ENCODE peak calls at places on chromosomes 13 and 19, in seven cellular contexts. One of them, this sample, is unnamed.

GRCh38 chr19:40687525-40688016 is 2.9 kb downstream of the NUMBL start:
- DNase-seq in brain microvascular endothelial cell: peak; percentile 75
- DNase-seq in DND-41: no peak
- DNase-seq in choroid plexus epithelial cell: peak; percentile 47
- DNase-seq in IMR-90: peak; percentile 86
- DNase-seq in tibial artery: peak; percentile 91
- DNase-seq in GM06990: peak; percentile 45
- DNase-seq in this sample: no peak

GRCh38 chr19:1566392-1567115 is 1.6 kb downstream of the MEX3D start:
- DNase-seq in brain microvascular endothelial cell: peak; percentile 76
- DNase-seq in DND-41: no peak
- DNase-seq in choroid plexus epithelial cell: peak; percentile 83
- DNase-seq in IMR-90: peak; percentile 77
- DNase-seq in tibial artery: peak; percentile 68
- DNase-seq in GM06990: no peak
- DNase-seq in this sample: no peak

GRCh38 chr19:38653028-38653571 is 5.7 kb downstream of the ACTN4 start:
- DNase-seq in brain microvascular endothelial cell: no peak
- DNase-seq in DND-41: no peak
- DNase-seq in choroid plexus epithelial cell: peak; percentile 49
- DNase-seq in IMR-90: peak; percentile 51
- DNase-seq in tibial artery: peak; percentile 76
- DNase-seq in GM06990: no peak
- DNase-seq in this sample: no peak

GRCh38 chr13:41780736-41781708 is 179.9 kb downstream of the VWA8 start:
- DNase-seq in brain microvascular endothelial cell: peak; percentile 60
- DNase-seq in DND-41: no peak
- DNase-seq in choroid plexus epithelial cell: peak; percentile 94
- DNase-seq in IMR-90: peak; percentile 80
- DNase-seq in tibial artery: no peak
- DNase-seq in GM06990: no peak
- DNase-seq in this sample: no peak

GRCh38 chr13:22726721-22727120 is 454.1 kb upstream of the SGCG start:
- DNase-seq in brain microvascular endothelial cell: no peak
- DNase-seq in DND-41: no peak
- DNase-seq in choroid plexus epithelial cell: no peak
- DNase-seq in IMR-90: no peak
- DNase-seq in tibial artery: no peak
- DNase-seq in GM06990: no peak
- DNase-seq in this sample: no peak

GRCh38 chr13:27403252-27403678 is 21.2 kb upstream of the GTF3A start:
- DNase-seq in brain microvascular endothelial cell: peak; percentile 39
- DNase-seq in DND-41: no peak
- DNase-seq in choroid plexus epithelial cell: peak; percentile 69
- DNase-seq in IMR-90: peak; percentile 65
- DNase-seq in tibial artery: no peak
- DNase-seq in GM06990: no peak
- DNase-seq in this sample: no peak

GRCh38 chr13:112692104-112692503 is 2.3 kb downstream of the ATP11A start:
- DNase-seq in brain microvascular endothelial cell: no peak
- DNase-seq in DND-41: no peak
- DNase-seq in choroid plexus epithelial cell: no peak
- DNase-seq in IMR-90: no peak
- DNase-seq in tibial artery: no peak
- DNase-seq in GM06990: no peak
- DNase-seq in this sample: no peak

GRCh38 chr13:79647518-79647917 is 166.6 kb downstream of the NDFIP2 start:
- DNase-seq in brain microvascular endothelial cell: no peak
- DNase-seq in DND-41: no peak
- DNase-seq in choroid plexus epithelial cell: no peak
- DNase-seq in IMR-90: no peak
- DNase-seq in tibial artery: no peak
- DNase-seq in GM06990: no peak
- DNase-seq in this sample: no peak

GRCh38 chr13:33509642-33510229 is 224.2 kb upstream of the STARD13 start:
- DNase-seq in brain microvascular endothelial cell: no peak
- DNase-seq in DND-41: no peak
- DNase-seq in choroid plexus epithelial cell: no peak
- DNase-seq in IMR-90: no peak
- DNase-seq in tibial artery: peak; percentile 56
- DNase-seq in GM06990: no peak
- DNase-seq in this sample: no peak

GRCh38 chr13:110379905-110380341 is 72.8 kb downstream of the COL4A2 start:
- DNase-seq in brain microvascular endothelial cell: peak; percentile 77
- DNase-seq in DND-41: no peak
- DNase-seq in choroid plexus epithelial cell: peak; percentile 64
- DNase-seq in IMR-90: peak; percentile 89
- DNase-seq in tibial artery: no peak
- DNase-seq in GM06990: no peak
- DNase-seq in this sample: no peak

GRCh38 chr13:113860579-113861432 is 3.1 kb downstream of the GAS6 start:
- DNase-seq in brain microvascular endothelial cell: no peak
- DNase-seq in DND-41: no peak
- DNase-seq in choroid plexus epithelial cell: peak; percentile 39
- DNase-seq in IMR-90: no peak
- DNase-seq in tibial artery: no peak
- DNase-seq in GM06990: no peak
- DNase-seq in this sample: no peak

GRCh38 chr13:27053902-27054595 is 117.6 kb downstream of the USP12 start:
- DNase-seq in brain microvascular endothelial cell: peak; percentile 64
- DNase-seq in DND-41: no peak
- DNase-seq in choroid plexus epithelial cell: peak; percentile 35
- DNase-seq in IMR-90: peak; percentile 88
- DNase-seq in tibial artery: no peak
- DNase-seq in GM06990: no peak
- DNase-seq in this sample: no peak

GRCh38 chr13:31101511-31102170 is 60.1 kb downstream of the HSPH1 start:
- DNase-seq in brain microvascular endothelial cell: no peak
- DNase-seq in DND-41: no peak
- DNase-seq in choroid plexus epithelial cell: no peak
- DNase-seq in IMR-90: no peak
- DNase-seq in tibial artery: no peak
- DNase-seq in GM06990: no peak
- DNase-seq in this sample: no peak

GRCh38 chr13:61833228-61833627 is 417.6 kb upstream of the PCDH20 start:
- DNase-seq in brain microvascular endothelial cell: no peak
- DNase-seq in DND-41: no peak
- DNase-seq in choroid plexus epithelial cell: no peak
- DNase-seq in IMR-90: no peak
- DNase-seq in tibial artery: no peak
- DNase-seq in GM06990: no peak
- DNase-seq in this sample: no peak

GRCh38 chr13:25727250-25727649 is 324.6 kb downstream of the SHISA2 start:
- DNase-seq in brain microvascular endothelial cell: no peak
- DNase-seq in DND-41: no peak
- DNase-seq in choroid plexus epithelial cell: no peak
- DNase-seq in IMR-90: no peak
- DNase-seq in tibial artery: no peak
- DNase-seq in GM06990: no peak
- DNase-seq in this sample: no peak

GRCh38 chr13:111114362-111115050 is 604 bp upstream of the ARHGEF7 start:
- DNase-seq in brain microvascular endothelial cell: peak; percentile 31
- DNase-seq in DND-41: no peak
- DNase-seq in choroid plexus epithelial cell: peak; percentile 24
- DNase-seq in IMR-90: peak; percentile 43
- DNase-seq in tibial artery: peak; percentile 61
- DNase-seq in GM06990: peak; percentile 27
- DNase-seq in this sample: no peak

DNA sequence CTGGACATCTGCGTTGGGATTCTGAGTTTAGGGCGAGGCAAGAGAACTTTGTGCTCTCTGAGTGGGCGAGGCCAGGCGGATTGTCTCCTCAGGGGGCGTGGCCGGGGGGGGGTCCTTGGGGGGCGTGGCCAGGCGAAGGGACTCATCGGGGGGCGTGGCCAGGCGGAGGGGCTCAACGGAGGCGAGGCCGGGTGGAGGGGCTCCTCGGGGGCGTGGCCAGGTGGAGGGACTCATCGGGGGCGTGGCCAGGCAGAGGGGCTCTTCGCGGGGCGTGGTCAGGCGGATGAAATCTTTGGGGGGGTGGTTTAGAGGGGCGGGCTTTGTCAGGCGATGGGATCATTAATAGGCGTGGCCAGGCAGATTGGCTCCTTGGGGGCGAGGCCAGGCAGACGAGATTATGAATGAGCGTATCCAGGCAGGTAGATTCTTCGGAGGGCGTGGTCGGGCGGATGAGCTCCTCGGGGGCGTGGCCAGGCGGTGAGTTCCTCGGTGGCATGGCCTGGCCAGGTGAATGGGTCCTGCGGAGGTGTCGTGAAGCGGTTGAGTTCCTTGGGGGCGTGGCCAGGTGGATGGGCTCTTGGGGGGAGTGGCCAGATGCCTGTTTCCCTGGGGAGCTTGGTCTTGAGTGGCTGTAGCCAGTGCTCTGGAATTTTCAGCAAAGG is 10.3 kb upstream of the CACNG7 start:
- DNase-seq in brain microvascular endothelial cell: no peak
- DNase-seq in DND-41: no peak
- DNase-seq in choroid plexus epithelial cell: no peak
- DNase-seq in IMR-90: no peak
- DNase-seq in tibial artery: no peak
- DNase-seq in GM06990: no peak
- DNase-seq in this sample: no peak
- H3K4me3 ChIP-seq in brain microvascular endothelial cell: no peak overlapping the region
- H3K4me3 ChIP-seq in DND-41: no peak overlapping the region
- H3K4me3 ChIP-seq in choroid plexus epithelial cell: no peak overlapping the region
- H3K4me3 ChIP-seq in IMR-90: no peak overlapping the region
- H3K4me3 ChIP-seq in tibial artery: no peak overlapping the region
- H3K4me3 ChIP-seq in GM06990: no peak overlapping the region
- H3K4me3 ChIP-seq in this sample: no peak overlapping the region

GRCh38 chr19:30781047-30781446 is 408.9 kb downstream of the ZNF536 start:
- DNase-seq in brain microvascular endothelial cell: no peak
- DNase-seq in DND-41: no peak
- DNase-seq in choroid plexus epithelial cell: no peak
- DNase-seq in IMR-90: no peak
- DNase-seq in tibial artery: no peak
- DNase-seq in GM06990: no peak
- DNase-seq in this sample: no peak

GRCh38 chr19:30780032-30780431 is 407.8 kb downstream of the ZNF536 start:
- DNase-seq in brain microvascular endothelial cell: no peak
- DNase-seq in DND-41: no peak
- DNase-seq in choroid plexus epithelial cell: no peak
- DNase-seq in IMR-90: no peak
- DNase-seq in tibial artery: no peak
- DNase-seq in GM06990: no peak
- DNase-seq in this sample: no peak

GRCh38 chr19:30781519-30781918 is 409.3 kb downstream of the ZNF536 start:
- DNase-seq in brain microvascular endothelial cell: no peak
- DNase-seq in DND-41: no peak
- DNase-seq in choroid plexus epithelial cell: no peak
- DNase-seq in IMR-90: no peak
- DNase-seq in tibial artery: no peak
- DNase-seq in GM06990: no peak
- DNase-seq in this sample: no peak

GRCh38 chr19:30780456-30780855 is 408.3 kb downstream of the ZNF536 start:
- DNase-seq in brain microvascular endothelial cell: no peak
- DNase-seq in DND-41: no peak
- DNase-seq in choroid plexus epithelial cell: no peak
- DNase-seq in IMR-90: no peak
- DNase-seq in tibial artery: no peak
- DNase-seq in GM06990: no peak
- DNase-seq in this sample: no peak

DNA sequence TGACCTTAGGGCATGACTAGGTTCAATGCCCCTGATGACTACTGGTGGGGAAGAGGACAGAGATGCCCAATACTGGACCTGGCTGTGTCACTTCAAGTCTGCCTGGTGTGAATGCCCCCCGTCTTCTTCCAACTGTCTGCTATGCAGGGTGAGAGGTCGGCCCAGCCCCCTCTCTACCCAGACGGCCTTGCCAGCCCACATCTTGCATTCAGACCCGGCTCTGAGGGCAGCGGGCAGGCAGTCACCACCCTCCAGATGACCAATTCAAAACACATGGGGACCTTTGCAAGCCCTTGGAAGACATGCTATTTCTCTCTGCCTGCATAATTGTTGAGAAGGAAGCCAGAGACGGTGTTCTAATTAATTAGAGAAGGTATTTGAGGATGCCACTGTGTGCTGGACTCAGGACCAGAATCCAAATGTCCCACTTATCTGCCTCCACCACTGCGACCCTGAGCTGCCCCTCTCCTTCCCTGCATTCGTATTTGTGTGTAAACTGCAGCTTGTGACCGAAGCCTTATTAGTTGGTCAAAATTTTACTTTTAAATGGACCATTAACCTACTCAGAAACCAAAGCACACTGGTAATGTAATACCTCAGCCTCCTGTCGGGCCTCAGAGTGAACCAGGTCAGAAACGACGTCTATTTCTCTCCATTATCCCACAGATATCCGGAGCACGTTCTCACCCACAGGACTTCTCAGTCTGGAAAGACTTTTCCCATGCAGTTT is 406.9 kb downstream of the ZNF536 start:
- DNase-seq in brain microvascular endothelial cell: no peak
- DNase-seq in DND-41: no peak
- DNase-seq in choroid plexus epithelial cell: no peak
- DNase-seq in IMR-90: no peak
- DNase-seq in tibial artery: no peak
- DNase-seq in GM06990: no peak
- DNase-seq in this sample: no peak
- H3K4me3 ChIP-seq in brain microvascular endothelial cell: no peak overlapping the region
- H3K4me3 ChIP-seq in DND-41: no peak overlapping the region
- H3K4me3 ChIP-seq in choroid plexus epithelial cell: no peak overlapping the region
- H3K4me3 ChIP-seq in IMR-90: no peak overlapping the region
- H3K4me3 ChIP-seq in tibial artery: no peak overlapping the region
- H3K4me3 ChIP-seq in GM06990: no peak overlapping the region
- H3K4me3 ChIP-seq in this sample: no peak overlapping the region

DNA sequence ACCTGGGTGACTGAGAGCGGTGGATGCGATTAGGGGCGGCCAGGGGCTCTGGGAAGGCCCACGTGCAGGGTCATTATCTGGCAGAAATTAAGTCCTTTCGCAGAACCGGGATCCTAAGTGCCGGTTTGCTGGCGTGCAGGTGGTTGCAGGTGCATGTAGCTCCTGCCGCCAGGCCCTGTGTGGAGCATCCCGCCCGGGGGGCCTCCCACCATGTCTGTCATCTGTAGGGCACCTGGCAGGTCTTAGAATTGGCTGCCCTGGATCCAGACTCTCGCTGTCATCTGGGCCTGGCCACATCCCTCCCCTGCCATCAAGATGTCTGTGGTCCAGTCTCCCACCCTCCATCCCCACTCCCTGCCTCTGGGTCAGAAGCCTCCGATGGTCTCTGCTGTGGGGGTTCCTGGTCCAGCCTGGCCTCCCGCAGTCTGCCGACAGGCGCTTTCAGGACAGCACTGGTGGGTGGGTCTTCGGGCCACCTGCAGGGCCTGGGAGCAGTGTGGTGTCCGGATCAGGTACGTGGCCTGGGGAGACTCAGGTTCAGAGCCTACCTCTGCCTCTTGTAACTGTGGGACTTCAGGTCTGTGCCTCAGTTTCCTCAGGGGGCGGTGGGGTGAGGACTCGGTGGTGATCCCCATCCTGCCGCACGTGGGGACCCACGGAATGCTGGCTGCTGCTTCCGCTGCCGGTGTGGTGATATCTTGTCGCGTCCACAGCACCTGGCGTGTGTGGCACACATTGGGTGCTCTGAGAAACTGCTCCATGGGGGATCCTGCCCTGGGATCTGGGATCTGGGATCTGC is 5.4 kb downstream of the GNA11 start:
- DNase-seq in brain microvascular endothelial cell: no peak
- DNase-seq in DND-41: no peak
- DNase-seq in choroid plexus epithelial cell: no peak
- DNase-seq in IMR-90: no peak
- DNase-seq in tibial artery: no peak
- DNase-seq in GM06990: no peak
- DNase-seq in this sample: no peak
- H3K4me3 ChIP-seq in brain microvascular endothelial cell: no peak overlapping the region
- H3K4me3 ChIP-seq in DND-41: no peak overlapping the region
- H3K4me3 ChIP-seq in choroid plexus epithelial cell: peak overlapping the region; percentile 45
- H3K4me3 ChIP-seq in IMR-90: no peak overlapping the region
- H3K4me3 ChIP-seq in tibial artery: no peak overlapping the region
- H3K4me3 ChIP-seq in GM06990: no peak overlapping the region
- H3K4me3 ChIP-seq in this sample: peak overlapping the region; percentile 39

GRCh38 chr19:6226012-6226411 is 53.8 kb downstream of the MLLT1 start:
- DNase-seq in brain microvascular endothelial cell: no peak
- DNase-seq in DND-41: no peak
- DNase-seq in choroid plexus epithelial cell: no peak
- DNase-seq in IMR-90: no peak
- DNase-seq in tibial artery: no peak
- DNase-seq in GM06990: no peak
- DNase-seq in this sample: no peak
- H3K4me3 ChIP-seq in brain microvascular endothelial cell: no peak overlapping the region
- H3K4me3 ChIP-seq in DND-41: no peak overlapping the region
- H3K4me3 ChIP-seq in choroid plexus epithelial cell: no peak overlapping the region
- H3K4me3 ChIP-seq in IMR-90: no peak overlapping the region
- H3K4me3 ChIP-seq in tibial artery: no peak overlapping the region
- H3K4me3 ChIP-seq in GM06990: no peak overlapping the region
- H3K4me3 ChIP-seq in this sample: no peak overlapping the region